ENCODE peak calls at places on chromosomes 13 and 19, in five cellular contexts. B is OCI-LY7, O is esophagus squamous epithelium, Y is lower lobe of right lung, R is caudate nucleus. L is an unnamed sample.

GRCh38 chr13:113086031-113086750 is 19.4 kb upstream of the F7 start:
- DNase-seq in R (no peak), O (no peak), B (no peak), Y (peak), L (no peak)

GRCh38 chr13:48892311-48892710 is 83.4 kb upstream of the FNDC3A start:
- DNase-seq in O (no peak), Y (no peak), R (no peak), B (no peak), L (no peak)

GRCh38 chr13:46578590-46578975 is 25.6 kb downstream of the LRCH1 start:
- DNase-seq in B (no peak), R (no peak), O (no peak), Y (no peak), L (no peak)

GRCh38 chr13:28337196-28338045 is 157.5 kb downstream of the FLT1 start:
- DNase-seq in B (no peak), O (no peak), Y (no peak), R (no peak), L (no peak)

GRCh38 chr13:39311619-39312018 is 273.4 kb downstream of the NHLRC3 start:
- DNase-seq in Y (no peak), O (no peak), B (no peak), R (no peak), L (no peak)

GRCh38 chr19:38457690-38458405 is 24.4 kb downstream of the RYR1 start:
- DNase-seq in Y (no peak), B (no peak), O (no peak), R (no peak), L (no peak)

GRCh38 chr19:44710483-44710882 is 11.5 kb downstream of the CEACAM16 start:
- DNase-seq in O (no peak), R (no peak), Y (no peak), B (no peak), L (no peak)

GRCh38 chr13:24187185-24187584 is 26.7 kb downstream of the SPATA13 start:
- DNase-seq in O (no peak), Y (no peak), B (no peak), R (no peak), L (no peak)

GRCh38 chr13:48866204-48866603 is 109.5 kb upstream of the FNDC3A start:
- DNase-seq in Y (no peak), R (no peak), B (no peak), O (no peak), L (no peak)

GRCh38 chr13:66700336-66700735 is 529.8 kb downstream of the PCDH9 start:
- DNase-seq in R (no peak), B (no peak), O (no peak), Y (no peak), L (no peak)

GRCh38 chr19:19747357-19748220 is 14.7 kb upstream of the ZNF14 start:
- DNase-seq in B (no peak), O (no peak), R (no peak), Y (no peak), L (no peak)

GRCh38 chr19:10142701-10143375 is 23.1 kb upstream of the EIF3G start:
- DNase-seq in Y (peak), R (no peak), O (no peak), B (no peak), L (no peak)

GRCh38 chr13:75754936-75755335 is 118.8 kb downstream of the LMO7 start:
- DNase-seq in O (no peak), Y (no peak), R (no peak), B (no peak), L (no peak)

GRCh38 chr19:55472463-55472862 is 4.0 kb upstream of the ZNF628 start:
- DNase-seq in B (no peak), Y (no peak), O (no peak), R (no peak), L (no peak)

GRCh38 chr13:43805071-43805468 is 18.3 kb upstream of the ENOX1 start:
- DNase-seq in R (no peak), Y (no peak), O (no peak), B (no peak), L (no peak)

GRCh38 chr13:108113407-108113806 is 101.9 kb downstream of the LIG4 start:
- DNase-seq in R (no peak), B (no peak), O (no peak), Y (no peak), L (no peak)

GRCh38 chr13:35764359-35765015 is 288.0 kb upstream of the MAB21L1 start:
- DNase-seq in O (no peak), B (no peak), R (no peak), Y (no peak), L (no peak)

GRCh38 chr13:43751624-43752023 is 35.1 kb downstream of the ENOX1 start:
- DNase-seq in R (no peak), O (no peak), B (no peak), Y (no peak), L (no peak)

GRCh38 chr13:24050292-24050711 is 110.2 kb upstream of the SPATA13 start:
- DNase-seq in B (no peak), Y (peak), O (no peak), R (no peak), L (peak)

GRCh38 chr19:38451036-38451435 is 17.5 kb downstream of the RYR1 start:
- DNase-seq in R (no peak), B (no peak), Y (no peak), O (no peak), L (no peak)

GRCh38 chr13:39587939-39588338 is 15.1 kb downstream of the LHFPL6 start:
- DNase-seq in B (peak), Y (no peak), R (no peak), O (no peak), L (no peak)

GRCh38 chr13:113742445-113743120 is 16.4 kb upstream of the TMEM255B start:
- DNase-seq in B (no peak), Y (peak), R (no peak), O (no peak), L (no peak)

GRCh38 chr13:31201341-31202024 is 1.7 kb downstream of the B3GLCT start:
- DNase-seq in Y (no peak), O (no peak), B (no peak), R (no peak), L (no peak)

GRCh38 chr19:41746593-41747227 is 8.6 kb upstream of the CEACAM6 start:
- DNase-seq in B (peak), Y (peak), O (no peak), R (peak), L (no peak)

GRCh38 chr13:102244617-102245227 is 157.1 kb downstream of the FGF14 start:
- DNase-seq in Y (no peak), R (no peak), B (no peak), O (no peak), L (no peak)

GRCh38 chr13:32284927-32285632 is 30.1 kb downstream of the ZAR1L start:
- DNase-seq in B (no peak), O (no peak), R (no peak), Y (no peak), L (no peak)

GRCh38 chr13:42083138-42083770 is 34.8 kb downstream of the DGKH start:
- DNase-seq in B (no peak), O (no peak), Y (no peak), R (no peak), L (no peak)

GRCh38 chr19:6760606-6761005 is 6.6 kb downstream of the SH2D3A start:
- DNase-seq in R (no peak), O (no peak), B (no peak), Y (no peak), L (no peak)

GRCh38 chr13:39446865-39447264 is 156.1 kb downstream of the LHFPL6 start:
- DNase-seq in O (no peak), B (no peak), R (no peak), Y (no peak), L (no peak)

GRCh38 chr13:45909724-45910123 is 58.2 kb upstream of the SIAH3 start:
- DNase-seq in B (no peak), O (no peak), Y (no peak), R (no peak), L (no peak)

GRCh38 chr13:65913173-65913572 is 1317.0 kb downstream of the PCDH9 start:
- DNase-seq in Y (no peak), O (no peak), B (no peak), R (no peak), L (no peak)

GRCh38 chr13:97116754-97117153 is 105.4 kb upstream of the MBNL2 start:
- DNase-seq in R (no peak), O (no peak), Y (no peak), B (no peak), L (no peak)

GRCh38 chr19:1748703-1749341 is 4.5 kb upstream of the ONECUT3 start:
- DNase-seq in O (no peak), Y (no peak), R (no peak), B (no peak), L (no peak)
- H3K27ac ChIP-seq in O (no peak), Y (no peak), R (no peak), B (no peak), L (no peak)

GRCh38 chr13:34412295-34412694 is 529.8 kb upstream of the NBEA start:
- DNase-seq in R (no peak), Y (no peak), B (no peak), O (no peak), L (no peak)
- H3K27ac ChIP-seq in R (no peak), Y (no peak), B (no peak), O (no peak), L (no peak)

GRCh38 chr19:3441986-3442329 is 38.4 kb downstream of the SMIM24 start:
- DNase-seq in O (no peak), Y (no peak), R (no peak), B (no peak), L (no peak)

GRCh38 chr19:3443840-3444694 is 36.3 kb downstream of the SMIM24 start:
- DNase-seq in O (no peak), R (no peak), B (no peak), Y (peak), L (peak)

GRCh38 chr19:3441089-3441985 is 39.0 kb downstream of the SMIM24 start:
- DNase-seq in R (no peak), B (no peak), O (no peak), Y (no peak), L (no peak)

GRCh38 chr19:3442487-3443071 is 37.7 kb downstream of the SMIM24 start:
- DNase-seq in O (no peak), Y (no peak), R (no peak), B (no peak), L (no peak)

GRCh38 chr19:3444695-3445234 is 35.6 kb downstream of the SMIM24 start:
- DNase-seq in Y (no peak), O (no peak), R (no peak), B (no peak), L (no peak)
- H3K27ac ChIP-seq in Y (peak), O (no peak), R (no peak), B (no peak), L (no peak)

GRCh38 chr13:73934771-73935170 is 199.4 kb downstream of the KLF12 start:
- DNase-seq in B (no peak), O (no peak), Y (no peak), R (no peak), L (no peak)

GRCh38 chr13:73932091-73932490 is 202.1 kb downstream of the KLF12 start:
- DNase-seq in R (no peak), O (no peak), B (no peak), Y (no peak), L (no peak)

GRCh38 chr13:73934215-73934623 is 200.0 kb downstream of the KLF12 start:
- DNase-seq in B (no peak), R (no peak), O (no peak), Y (no peak), L (no peak)

GRCh38 chr13:73936001-73936400 is 198.2 kb downstream of the KLF12 start:
- DNase-seq in R (no peak), B (no peak), Y (no peak), O (no peak), L (no peak)

DNA sequence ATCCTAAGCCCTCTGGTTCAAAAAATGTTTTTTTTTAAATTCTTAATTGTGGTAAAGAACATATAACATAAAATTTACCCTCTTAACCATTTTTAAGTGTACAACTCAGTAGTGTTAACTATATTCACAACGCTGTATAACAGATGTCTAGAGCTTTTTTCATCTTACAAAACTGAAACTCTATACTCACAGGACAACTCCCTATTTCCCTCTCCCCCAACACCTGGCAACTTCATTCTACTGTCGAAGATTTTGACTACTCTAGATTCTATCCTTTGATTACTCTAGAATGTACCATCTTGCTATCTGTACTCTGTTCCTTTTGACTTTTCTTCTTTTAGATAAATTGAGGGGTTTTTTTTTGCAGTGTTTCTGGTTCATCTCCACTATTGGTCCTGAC is 200.4 kb downstream of the KLF12 start:
- DNase-seq in R (no peak), B (no peak), O (no peak), Y (no peak), L (no peak)
- H3K27ac ChIP-seq in R (no peak), B (no peak), O (no peak), Y (no peak), L (no peak)

GRCh38 chr19:47243776-47244547 is 12.4 kb upstream of the CCDC9 start:
- DNase-seq in O (no peak), R (peak), B (peak), Y (peak), L (peak)
- H3K27ac ChIP-seq in O (peak), R (peak), B (peak), Y (peak), L (peak)

GRCh38 chr13:100765021-100765420 is 90.4 kb upstream of the TMTC4 start:
- DNase-seq in O (no peak), B (no peak), R (no peak), Y (no peak), L (no peak)
- H3K27ac ChIP-seq in O (no peak), B (no peak), R (no peak), Y (no peak), L (no peak)

GRCh38 chr19:28827382-28827781 is 385.6 kb downstream of the UQCRFS1 start:
- DNase-seq in R (no peak), Y (no peak), O (no peak), B (no peak), L (no peak)
- H3K27ac ChIP-seq in R (no peak), Y (no peak), O (no peak), B (no peak), L (no peak)

DNA sequence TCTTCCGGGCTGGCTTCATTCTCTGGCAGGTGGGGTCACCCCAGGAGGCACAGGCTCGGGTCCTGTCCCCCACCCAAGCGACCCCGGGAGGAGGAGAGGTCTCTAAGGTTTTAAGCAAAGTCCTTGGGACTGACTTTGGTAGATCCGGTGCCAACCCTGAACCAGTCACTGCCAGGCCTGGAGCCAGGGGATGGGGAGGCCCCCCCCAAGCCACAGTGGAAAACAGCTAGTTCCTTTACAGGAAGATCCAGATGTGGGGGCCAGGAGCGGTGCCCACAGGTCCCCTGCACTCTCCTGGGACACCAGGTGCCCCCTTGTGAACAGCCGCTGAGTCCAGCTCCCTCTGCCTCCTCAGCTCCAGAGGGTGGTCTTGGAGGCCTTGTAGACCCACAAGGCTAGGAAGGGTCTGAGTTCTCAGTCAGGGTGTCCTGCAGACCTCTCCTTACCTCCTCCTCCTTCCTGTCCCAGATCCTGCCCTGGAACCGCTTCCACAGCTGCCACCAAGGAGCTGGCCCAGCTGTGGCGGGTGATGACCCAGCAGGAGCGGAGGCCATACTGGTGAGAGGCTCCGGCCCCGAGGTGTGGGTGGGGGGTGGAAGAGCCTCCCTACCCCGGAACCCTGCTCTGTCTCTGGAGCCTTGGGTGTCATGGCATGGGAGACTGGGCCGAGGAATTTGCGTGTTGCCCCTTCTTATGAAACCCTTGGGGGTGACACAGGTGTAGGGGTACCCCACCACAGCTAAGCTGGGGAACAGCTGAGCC is 6.0 kb downstream of the SIX5 start:
- DNase-seq in R (no peak), B (no peak), Y (no peak), O (no peak), L (no peak)
- H3K27ac ChIP-seq in R (no peak), B (no peak), Y (no peak), O (no peak), L (no peak)

L was measured in substantia nigra.